ENCODE peak calls at places on chromosomes 2 and 18, in four cellular contexts. E is IMR-90, F is fibroblast of lung, Q is tibial nerve. L is an unnamed sample. For H3K4me1, the result is how much of the 10 kb centered on the place peaks cover.

GRCh38 chr2:234377761-234378341 is 119.0 kb downstream of the ARL4C start:
- DNase-seq in E (peak), F (peak), Q (no peak), L (no peak)

GRCh38 chr2:120546865-120547390 is 188.7 kb upstream of the GLI2 start:
- DNase-seq in E (no peak), F (no peak), Q (no peak), L (no peak)

GRCh38 chr18:11148655-11149440 is 521 bp downstream of the PIEZO2 start:
- DNase-seq in E (no peak), F (no peak), Q (no peak), L (no peak)

GRCh38 chr2:86068098-86069047 is 37.3 kb downstream of the POLR1A start:
- DNase-seq in E (peak), F (peak), Q (no peak), L (no peak)

GRCh38 chr2:161308178-161308955 is at the start of gene PSMD14:
- DNase-seq in F (peak), Q (peak), E (peak), L (peak)

GRCh38 chr2:73386894-73387636 is 1.4 kb downstream of the ALMS1 start:
- DNase-seq in Q (no peak), E (no peak), F (no peak), L (no peak)

GRCh38 chr2:120531863-120532600 is 186.1 kb downstream of the INHBB start:
- DNase-seq in Q (peak), F (no peak), E (no peak), L (no peak)

GRCh38 chr18:75143851-75144250 is 65.1 kb downstream of the PTGR3 start:
- DNase-seq in Q (no peak), E (no peak), F (no peak), L (no peak)

GRCh38 chr2:200613692-200614091 is 27.9 kb downstream of the AOX1 start:
- DNase-seq in E (no peak), F (no peak), Q (peak), L (no peak)

GRCh38 chr2:76953733-76954347 is 568.3 kb downstream of the LRRTM4 start:
- DNase-seq in E (peak), Q (no peak), F (peak), L (no peak)

GRCh38 chr2:48467637-48468036 is 62.3 kb upstream of the STON1 start:
- DNase-seq in F (no peak), E (peak), Q (no peak), L (no peak)

GRCh38 chr2:48469731-48470130 is 60.2 kb upstream of the STON1 start:
- DNase-seq in E (no peak), Q (no peak), F (no peak), L (no peak)

GRCh38 chr2:48474599-48475298 is 55.2 kb upstream of the STON1 start:
- DNase-seq in Q (no peak), E (peak), F (no peak), L (no peak)

DNA sequence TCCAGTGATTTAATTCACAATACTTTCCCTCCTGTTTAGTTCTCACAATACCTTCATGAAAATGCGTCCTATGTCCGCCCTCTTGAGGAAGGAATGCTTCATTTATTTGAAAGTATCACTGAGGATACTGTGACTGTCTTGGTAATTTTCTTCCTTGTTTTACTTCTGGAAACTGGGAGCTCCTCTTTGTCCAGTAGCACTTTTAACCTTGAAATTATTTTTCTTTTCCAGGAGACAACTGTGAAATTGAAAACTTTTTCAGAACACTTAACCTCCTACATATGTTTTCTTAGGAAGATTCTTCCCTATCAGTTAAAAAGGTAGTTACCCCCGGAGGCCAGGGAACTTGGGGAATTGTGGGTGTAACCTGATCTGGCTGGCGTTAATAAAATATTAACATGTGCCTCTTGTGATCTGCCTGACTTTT is 58.9 kb upstream of the STON1 start:
- DNase-seq in E (peak), F (peak), Q (no peak), L (no peak)
- TF ChIP-seq CTCF in E (peak), F (peak), Q (peak), L (peak)

GRCh38 chr18:46399276-46399675 is 257.7 kb downstream of the LOXHD1 start:
- DNase-seq in E (no peak), Q (no peak), F (no peak), L (no peak)
- H3K4me1 ChIP-seq in E (under half), Q (under half), F (under half), L (under half)

GRCh38 chr2:26707747-26708146 is 15.2 kb downstream of the KCNK3 start:
- DNase-seq in Q (no peak), E (no peak), F (no peak), L (no peak)

GRCh38 chr2:26705126-26705525 is 12.6 kb downstream of the KCNK3 start:
- DNase-seq in E (no peak), Q (no peak), F (no peak), L (no peak)

GRCh38 chr2:26706093-26706492 is 13.6 kb downstream of the KCNK3 start:
- DNase-seq in F (no peak), Q (no peak), E (no peak), L (no peak)

GRCh38 chr2:26708457-26708856 is 15.9 kb downstream of the KCNK3 start:
- DNase-seq in F (no peak), Q (no peak), E (no peak), L (no peak)

GRCh38 chr2:26706616-26707473 is 14.3 kb downstream of the KCNK3 start:
- DNase-seq in F (peak), Q (no peak), E (no peak), L (no peak)
- TF ChIP-seq CTCF in F (no peak), Q (no peak), E (no peak), L (no peak)

DNA sequence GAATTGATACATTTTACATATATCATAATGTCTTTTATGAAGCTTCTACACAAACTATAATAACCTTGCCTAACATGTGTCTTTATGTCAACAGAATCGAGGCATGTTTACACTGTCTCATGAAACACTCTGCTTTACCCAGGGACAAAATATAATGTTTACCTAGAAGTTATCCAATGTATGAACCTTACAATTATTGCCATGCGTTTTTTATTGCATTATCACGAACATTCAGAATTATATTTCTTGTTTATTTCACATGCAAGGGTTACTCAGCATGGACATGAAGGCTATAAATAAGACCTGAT is 19.8 kb downstream of the LONRF2 start:
- DNase-seq in E (no peak), Q (no peak), F (no peak), L (no peak)
- H3K4me1 ChIP-seq in E (under half), Q (under half), F (under half), L (under half)

DNA sequence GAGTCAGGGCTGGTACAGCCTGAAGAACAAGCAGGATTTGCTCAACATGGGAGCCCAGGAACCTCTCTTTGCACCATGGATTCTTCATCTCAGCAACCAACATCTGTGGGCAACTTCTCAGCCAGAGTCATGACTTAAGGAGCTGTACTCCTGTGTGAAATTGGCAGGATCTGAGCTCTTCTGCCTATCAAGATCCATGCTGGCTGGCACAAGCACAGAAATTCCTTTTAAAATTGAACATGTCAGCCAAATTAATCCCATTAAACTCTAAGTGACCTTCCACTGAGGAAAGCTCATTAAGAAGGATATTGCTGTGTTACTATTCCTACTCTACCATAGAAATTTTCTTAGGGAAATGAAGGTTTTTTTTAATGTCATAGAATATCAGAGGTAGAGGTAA is 110.5 kb upstream of the SCG2 start:
- DNase-seq in F (peak), E (no peak), Q (no peak), L (no peak)
- TF ChIP-seq CTCF in F (no peak), E (no peak), Q (no peak), L (no peak)

L was measured in RWPE2.